ENCODE peak calls at places on chromosomes 7 and 10, in eight cellular contexts. J, Z, C, X, D, F, R and L are unnamed samples.

GRCh38 chr10:131773321-131773988 is 127.4 kb upstream of the PPP2R2D start:
- DNase-seq in D (no peak), R (no peak), Z (no peak), J (no peak), C (peak; percentile 75), X (no peak), F (no peak), L (no peak)

GRCh38 chr10:34815174-34816066 is at the start of gene PARD3:
- DNase-seq in C (peak; percentile 95), R (peak; percentile 79), X (no peak), D (peak; percentile 81), J (peak; percentile 68), F (no peak), Z (peak; percentile 71), L (peak; percentile 66)

GRCh38 chr10:74977913-74978847 is 133.3 kb upstream of the SAMD8 start:
- DNase-seq in R (no peak), C (no peak), X (no peak), Z (no peak), F (no peak), D (no peak), J (no peak), L (no peak)

GRCh38 chr7:11224535-11224934 is 250.9 kb downstream of the PHF14 start:
- DNase-seq in R (no peak), D (no peak), Z (no peak), J (no peak), F (no peak), X (no peak), C (no peak), L (no peak)

GRCh38 chr10:11087372-11087771 is 69.7 kb downstream of the CELF2 start:
- DNase-seq in R (no peak), F (no peak), X (no peak), J (no peak), Z (no peak), C (no peak), D (no peak), L (no peak)

GRCh38 chr10:35574924-35575352 is 30.2 kb upstream of the GJD4 start:
- DNase-seq in F (no peak), Z (no peak), X (no peak), J (no peak), R (no peak), D (no peak), C (no peak), L (no peak)

GRCh38 chr10:103835121-103836045 is 20.0 kb downstream of the SH3PXD2A start:
- DNase-seq in J (no peak), F (no peak), Z (peak; percentile 51), R (peak; percentile 60), D (no peak), X (no peak), C (no peak), L (peak; percentile 86)

GRCh38 chr7:20482071-20482470 is 133.4 kb upstream of the ABCB5 start:
- DNase-seq in Z (no peak), F (no peak), J (no peak), X (no peak), R (no peak), C (no peak), D (peak; percentile 93), L (no peak)

GRCh38 chr10:65040796-65041195 is 1519.6 kb downstream of the REEP3 start:
- DNase-seq in J (no peak), C (no peak), R (no peak), F (no peak), Z (no peak), X (no peak), D (no peak), L (no peak)

GRCh38 chr7:146948708-146949107 is 832.1 kb downstream of the CNTNAP2 start:
- DNase-seq in F (no peak), Z (no peak), D (no peak), R (no peak), C (no peak), X (no peak), J (no peak), L (no peak)

GRCh38 chr7:128381161-128381821 is 19.8 kb upstream of the PRRT4 start:
- DNase-seq in F (no peak), Z (peak; percentile 64), C (peak; percentile 76), R (no peak), D (peak; percentile 68), J (no peak), X (peak; percentile 33), L (no peak)

GRCh38 chr7:132162745-132163144 is 413.5 kb downstream of the PLXNA4 start:
- DNase-seq in J (no peak), D (no peak), X (no peak), R (no peak), Z (no peak), F (no peak), C (no peak), L (no peak)

GRCh38 chr10:88027570-88027969 is 164.1 kb downstream of the PTEN start:
- DNase-seq in R (no peak), F (no peak), D (no peak), X (no peak), C (no peak), J (no peak), Z (peak; percentile 41), L (no peak)

GRCh38 chr10:69733791-69734261 is 67.9 kb upstream of the COL13A1 start:
- DNase-seq in J (no peak), R (no peak), D (no peak), X (no peak), Z (no peak), F (no peak), C (no peak), L (no peak)

GRCh38 chr10:108970016-108970415 is 953.3 kb downstream of the XPNPEP1 start:
- DNase-seq in Z (no peak), D (peak; percentile 73), F (no peak), J (no peak), R (no peak), C (no peak), X (no peak), L (no peak)

GRCh38 chr10:79268717-79269116 is 78.6 kb upstream of the PPIF start:
- DNase-seq in X (no peak), J (no peak), R (no peak), Z (no peak), C (no peak), F (no peak), D (no peak), L (no peak)

GRCh38 chr10:110273474-110273873 is 31.2 kb downstream of the SMNDC1 start:
- DNase-seq in Z (peak; percentile 76), J (peak; percentile 74), F (no peak), D (no peak), C (no peak), R (peak; percentile 65), X (no peak), L (peak; percentile 75)

GRCh38 chr10:72913287-72913686 is 19.7 kb downstream of the OIT3 start:
- DNase-seq in J (no peak), F (no peak), C (no peak), X (no peak), R (no peak), Z (no peak), D (no peak), L (no peak)

GRCh38 chr10:71770255-71770654 is 3.1 kb downstream of the VSIR start:
- DNase-seq in C (no peak), D (no peak), X (no peak), Z (no peak), R (no peak), J (no peak), F (no peak), L (peak; percentile 51)

GRCh38 chr10:32577448-32577847 is 131.5 kb downstream of the CCDC7 start:
- DNase-seq in J (no peak), C (no peak), D (no peak), Z (no peak), X (no peak), R (no peak), F (no peak), L (no peak)

GRCh38 chr7:87599336-87599735 is 1.3 kb downstream of the ABCB1 start:
- DNase-seq in D (peak; percentile 25), R (no peak), F (no peak), X (no peak), Z (peak; percentile 35), J (peak; percentile 28), C (peak; percentile 68), L (no peak)

GRCh38 chr7:27116962-27117686 is 13.4 kb downstream of the HOXA4 start:
- DNase-seq in J (no peak), C (no peak), Z (no peak), X (no peak), R (no peak), F (no peak), D (no peak), L (no peak)
- H3K27me3 ChIP-seq in J (no peaks in the 10 kb centered on the region), C (peaks cover 94% of the 10 kb centered on the region), Z (no peaks in the 10 kb centered on the region), X (peaks cover 10% of the 10 kb centered on the region), R (peaks cover 5% of the 10 kb centered on the region), F (no peaks in the 10 kb centered on the region), D (no peaks in the 10 kb centered on the region), L (no peaks in the 10 kb centered on the region)

DNA sequence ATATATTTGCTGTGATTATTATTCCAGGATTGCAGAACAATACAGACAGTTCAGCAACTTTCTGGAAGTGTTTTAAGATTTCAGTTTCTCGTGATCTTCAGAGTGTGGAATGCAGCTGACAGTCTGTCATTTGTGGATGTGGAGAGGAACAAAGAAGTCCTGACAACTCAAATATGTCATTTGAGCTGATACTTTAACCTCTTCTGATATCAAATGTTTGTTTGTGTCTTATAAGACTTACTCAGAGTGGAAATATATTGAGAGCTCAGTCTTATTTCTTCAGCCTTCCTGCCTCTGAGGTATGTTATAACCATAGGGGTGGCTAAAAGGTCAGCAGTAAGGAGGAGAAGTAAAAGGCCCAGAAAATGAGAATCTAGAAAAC is 96.4 kb downstream of the OSBPL3 start:
- DNase-seq in J (no peak), D (peak; percentile 26), X (no peak), Z (no peak), C (no peak), F (no peak), R (no peak), L (no peak)
- H3K4me1 ChIP-seq in J (no peaks in the 10 kb centered on the region), D (peaks cover 37% of the 10 kb centered on the region), X (peaks cover 6% of the 10 kb centered on the region), Z (no peaks in the 10 kb centered on the region), C (peaks cover 29% of the 10 kb centered on the region), F (no peaks in the 10 kb centered on the region), R (peaks cover 14% of the 10 kb centered on the region), L (no peaks in the 10 kb centered on the region)

DNA sequence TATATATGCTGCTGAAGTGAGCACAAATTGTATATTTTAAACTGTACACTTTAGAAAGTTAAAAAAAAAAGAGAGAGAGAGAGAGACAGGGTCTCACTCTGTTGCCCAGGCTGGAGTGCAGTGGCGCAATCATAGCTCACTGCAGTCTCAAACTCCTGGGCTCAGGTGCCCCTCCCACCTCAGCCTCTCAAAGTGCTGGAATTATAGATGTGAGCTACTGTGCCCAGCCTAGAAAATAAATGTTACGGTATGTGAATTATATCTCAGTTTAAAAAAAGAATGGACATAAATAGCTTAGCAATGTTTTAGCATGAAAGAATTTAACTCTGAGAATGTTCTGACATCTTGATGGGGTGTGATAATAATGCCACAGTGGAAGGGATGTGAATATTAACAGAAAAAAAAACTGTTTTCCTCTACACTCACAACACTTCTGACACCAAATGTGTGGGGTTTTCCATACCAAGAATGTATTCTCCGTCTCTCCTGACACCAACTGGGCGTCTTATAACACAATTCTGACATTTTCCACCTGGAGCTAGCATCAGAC is 162.1 kb downstream of the PLCE1 start:
- DNase-seq in R (no peak), D (no peak), C (no peak), X (no peak), Z (no peak), J (no peak), F (no peak), L (peak; percentile 22)
- H3K9me3 ChIP-seq in R (no peaks in the 10 kb centered on the region), D (no peaks in the 10 kb centered on the region), C (no peaks in the 10 kb centered on the region), X (no peaks in the 10 kb centered on the region), Z (no peaks in the 10 kb centered on the region), J (no peaks in the 10 kb centered on the region), F (no peaks in the 10 kb centered on the region), L (no peaks in the 10 kb centered on the region)

GRCh38 chr7:98800996-98801395 is 68.8 kb downstream of the TMEM130 start:
- DNase-seq in X (no peak), C (no peak), J (no peak), D (no peak), R (no peak), Z (no peak), F (no peak), L (no peak)
- H3K27me3 ChIP-seq in X (no peaks in the 10 kb centered on the region), C (no peaks in the 10 kb centered on the region), J (no peaks in the 10 kb centered on the region), D (no peaks in the 10 kb centered on the region), R (no peaks in the 10 kb centered on the region), Z (no peaks in the 10 kb centered on the region), F (no peaks in the 10 kb centered on the region), L (no peaks in the 10 kb centered on the region)

GRCh38 chr7:150370612-150371071 is 2.0 kb downstream of the REPIN1 start:
- DNase-seq in Z (no peak), J (no peak), D (no peak), F (no peak), C (no peak), X (no peak), R (no peak), L (no peak)
- H3K4me1 ChIP-seq in Z (peaks cover 35% of the 10 kb centered on the region), J (peaks cover 62% of the 10 kb centered on the region), D (peaks cover 6% of the 10 kb centered on the region), F (peaks cover 8% of the 10 kb centered on the region), C (peaks cover 9% of the 10 kb centered on the region), X (peaks cover 24% of the 10 kb centered on the region), R (peaks cover 68% of the 10 kb centered on the region), L (no peaks in the 10 kb centered on the region)